ENCODE peak calls at places on chromosomes 4 and X, in seven cellular contexts. H is suprapubic skin, O is GM12878, J is stomach, S is H1, P is HepG2, Z is SK-N-SH. D is an unnamed sample.

GRCh38 chr4:152682143-152682542 is 2.3 kb upstream of the TMEM154 start:
- DNase-seq in Z (no peak), J (no peak), S (no peak), H (no peak), P (no peak), O (no peak), D (no peak)

GRCh38 chrX:9352683-9353430 is 112.0 kb upstream of the TBL1X start:
- DNase-seq in H (no peak), S (no peak), J (peak; percentile 49), O (peak; percentile 38), Z (no peak), P (peak; percentile 4), D (no peak)

GRCh38 chr4:5821665-5822358 is 71.1 kb downstream of the CRMP1 start:
- DNase-seq in H (no peak), J (no peak), O (no peak), P (no peak), Z (peak; percentile 68), S (peak; percentile 92), D (peak; percentile 82)

GRCh38 chr4:36237366-36238353 is 6.7 kb downstream of the ARAP2 start:
- DNase-seq in O (no peak), S (no peak), Z (no peak), P (no peak), H (no peak), J (no peak), D (no peak)

GRCh38 chr4:48370260-48371134 is 29.2 kb downstream of the SLAIN2 start:
- DNase-seq in P (no peak), J (no peak), Z (no peak), S (no peak), H (no peak), O (peak; percentile 13), D (no peak)

GRCh38 chrX:75096331-75096730 is 59.8 kb downstream of the ABCB7 start:
- DNase-seq in J (no peak), H (no peak), S (no peak), O (no peak), P (no peak), Z (no peak), D (no peak)

GRCh38 chrX:21745756-21746155 is 12.2 kb downstream of the SMPX start:
- DNase-seq in J (peak; percentile 36), P (no peak), S (no peak), Z (peak; percentile 15), O (no peak), H (no peak), D (no peak)

GRCh38 chr4:78951862-78952472 is 12.7 kb upstream of the PAQR3 start:
- DNase-seq in J (no peak), P (peak; percentile 33), Z (peak; percentile 30), S (no peak), O (no peak), H (no peak), D (no peak)

GRCh38 chr4:832536-832935 is 6.6 kb upstream of the CPLX1 start:
- DNase-seq in O (no peak), S (no peak), J (no peak), H (no peak), Z (no peak), P (no peak), D (no peak)

GRCh38 chr4:100022792-100023222 is 72.7 kb upstream of the H2AZ1 start:
- DNase-seq in Z (peak; percentile 59), S (peak; percentile 45), P (no peak), J (no peak), O (no peak), H (no peak), D (no peak)

GRCh38 chrX:68998716-68999115 is 166.5 kb downstream of the PJA1 start:
- DNase-seq in J (no peak), P (no peak), Z (no peak), S (peak; percentile 30), H (no peak), O (no peak), D (no peak)

GRCh38 chr4:45550766-45551366 is 573.0 kb downstream of the GABRG1 start:
- DNase-seq in J (no peak), O (no peak), H (no peak), P (no peak), S (no peak), Z (no peak), D (no peak)

GRCh38 chr4:25367004-25367621 is 9.9 kb upstream of the ANAPC4 start:
- DNase-seq in S (no peak), H (no peak), Z (peak; percentile 19), O (no peak), P (no peak), J (no peak), D (no peak)

GRCh38 chr4:130092187-130093015 is 996.4 kb downstream of the C4orf33 start:
- DNase-seq in O (no peak), P (no peak), S (no peak), H (no peak), J (no peak), Z (no peak), D (no peak)

GRCh38 chrX:20361081-20361889 is 94.6 kb upstream of the RPS6KA3 start:
- DNase-seq in Z (no peak), H (no peak), S (no peak), P (peak; percentile 56), O (no peak), J (no peak), D (peak; percentile 53)

GRCh38 chr4:25888781-25889180 is 25.2 kb upstream of the SMIM20 start:
- DNase-seq in H (no peak), J (no peak), S (no peak), Z (no peak), O (no peak), P (no peak), D (no peak)

GRCh38 chr4:132540797-132541196 is 608.3 kb upstream of the PCDH10 start:
- DNase-seq in H (no peak), J (no peak), O (no peak), Z (no peak), S (no peak), P (no peak), D (no peak)

GRCh38 chr4:66640216-66640615 is 905.1 kb downstream of the CENPC start:
- DNase-seq in O (no peak), H (no peak), S (no peak), P (no peak), J (no peak), Z (no peak), D (no peak)

GRCh38 chr4:86942185-86942666 is 7.4 kb downstream of the AFF1 start:
- DNase-seq in Z (no peak), J (no peak), P (peak; percentile 62), S (no peak), O (no peak), H (no peak), D (no peak)

GRCh38 chrX:71252221-71252620 is 1.7 kb downstream of the ZMYM3 start:
- DNase-seq in P (no peak), H (no peak), J (no peak), Z (no peak), O (no peak), S (no peak), D (no peak)
- H3K4me3 ChIP-seq in P (peak overlapping the region; percentile 30), H (peak overlapping the region; percentile 63), J (peak overlapping the region; percentile 67), Z (no peak overlapping the region), O (peak overlapping the region; percentile 89), S (peak overlapping the region; percentile 49), D (no peak overlapping the region)

GRCh38 chr4:155336242-155336641 is 40.5 kb downstream of the MAP9 start:
- DNase-seq in O (no peak), P (no peak), Z (no peak), S (no peak), H (no peak), J (no peak), D (no peak)

GRCh38 chr4:155342142-155342541 is 34.6 kb downstream of the MAP9 start:
- DNase-seq in Z (no peak), P (no peak), J (no peak), O (no peak), H (no peak), S (no peak), D (no peak)

GRCh38 chr4:155338196-155338595 is 38.6 kb downstream of the MAP9 start:
- DNase-seq in H (no peak), O (no peak), S (no peak), P (no peak), J (no peak), Z (no peak), D (no peak)

GRCh38 chr4:155339999-155340398 is 36.8 kb downstream of the MAP9 start:
- DNase-seq in H (no peak), P (no peak), J (no peak), Z (no peak), O (no peak), S (no peak), D (no peak)

DNA sequence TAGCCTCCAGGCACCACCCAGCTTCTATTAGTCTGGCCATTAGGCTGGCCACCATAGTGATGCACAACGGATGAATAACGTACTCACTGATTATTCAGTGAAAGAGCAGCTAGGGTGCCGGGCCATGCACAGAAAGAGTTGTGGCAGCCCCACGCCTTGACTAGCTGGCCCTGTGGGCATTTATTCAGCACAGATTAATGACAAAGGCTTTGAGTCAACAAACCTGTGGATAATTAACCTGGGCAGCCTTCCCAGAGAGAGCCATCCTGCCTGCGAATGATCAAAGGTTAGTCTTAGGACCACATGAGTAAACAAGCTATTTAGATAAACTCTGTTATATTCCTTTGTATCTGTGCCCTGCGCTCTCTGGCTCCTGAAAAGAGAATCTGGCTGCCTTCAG is 37.2 kb downstream of the MAP9 start:
- DNase-seq in Z (no peak), S (no peak), J (no peak), H (no peak), O (no peak), P (peak; percentile 59), D (no peak)
- TF ChIP-seq EP300 in Z (no peak), S (no peak), J (no peak), H (no peak), O (no peak), P (no peak), D (no peak)

GRCh38 chr4:54496412-54496811 is 161.3 kb upstream of the KIT start:
- DNase-seq in H (no peak), O (no peak), S (no peak), P (no peak), J (no peak), Z (no peak), D (no peak)

GRCh38 chr4:54497947-54498346 is 159.8 kb upstream of the KIT start:
- DNase-seq in Z (no peak), P (no peak), S (no peak), J (no peak), H (no peak), O (no peak), D (no peak)

GRCh38 chr4:54495641-54496040 is 162.1 kb upstream of the KIT start:
- DNase-seq in J (no peak), Z (no peak), S (no peak), O (no peak), P (no peak), H (no peak), D (no peak)

GRCh38 chr4:54495091-54495490 is 162.7 kb upstream of the KIT start:
- DNase-seq in S (no peak), O (no peak), P (no peak), J (no peak), Z (no peak), H (no peak), D (peak; percentile 13)

GRCh38 chr4:54493862-54494261 is 163.9 kb upstream of the KIT start:
- DNase-seq in H (no peak), P (no peak), S (no peak), J (no peak), O (no peak), Z (no peak), D (no peak)
- TF ChIP-seq POLR2AphosphoS5 in H (no peak), P (no peak), S (no peak), J (no peak), O (no peak), Z (no peak), D (no peak)

DNA sequence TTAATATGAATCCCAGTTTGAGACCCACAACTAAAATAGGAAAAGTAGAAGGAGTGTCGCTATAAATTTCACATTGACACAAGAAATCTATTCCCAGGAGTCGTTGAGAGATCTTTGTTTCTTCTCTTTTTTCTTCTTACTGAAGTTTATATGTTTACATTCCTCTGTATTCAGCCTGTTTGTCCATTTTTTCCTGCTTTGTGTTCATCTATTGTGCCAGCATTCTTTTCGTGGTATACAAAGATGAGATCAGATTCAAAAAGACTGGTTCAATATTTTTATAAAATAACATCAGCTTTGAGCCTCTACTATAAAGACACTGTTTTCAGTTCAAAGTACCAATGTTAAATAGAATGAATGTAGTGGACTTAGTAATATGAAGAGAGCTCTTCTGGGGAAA is 95.4 kb upstream of the MYOZ2 start:
- DNase-seq in P (no peak), Z (no peak), J (no peak), O (no peak), S (no peak), H (no peak), D (no peak)
- H3K4me3 ChIP-seq in P (no peak overlapping the region), Z (no peak overlapping the region), J (no peak overlapping the region), O (no peak overlapping the region), S (no peak overlapping the region), H (no peak overlapping the region), D (no peak overlapping the region)